ENCODE peak calls at places on chromosomes 11 and 22, in ten cellular contexts. K is progenitor cell of endocrine pancreas; V is GM10248; Q is PC-9; B is MCF 10A; Y is lung; H is kidney; S is GM20000; G is astrocyte; D is CD4-positive, alpha-beta T cell. A is an unnamed sample.

GRCh38 chr11:2092956-2093412 is 46.2 kb downstream of the IGF2 start:
- DNase-seq in K (no peak), V (no peak), Q (peak; percentile 93), B (peak; percentile 99), Y (peak; percentile 82), H (peak; percentile 89), S (no peak), G (peak; percentile 61), D (peak; percentile 54), A (no peak)

GRCh38 chr22:33247758-33248157 is 189.6 kb upstream of the SYN3 start:
- DNase-seq in K (no peak), V (peak; percentile 38), Q (no peak), B (no peak), Y (no peak), H (no peak), S (peak; percentile 52), G (no peak), D (no peak), A (no peak)

GRCh38 chr11:2831826-2832717 is 53.5 kb downstream of the CDKN1C start:
- DNase-seq in K (no peak), V (no peak), Q (no peak), B (no peak), Y (no peak), H (peak; percentile 51), S (no peak), G (no peak), D (no peak), A (no peak)

GRCh38 chr22:19291218-19291579 is 320 bp downstream of the CLTCL1 start:
- DNase-seq in K (peak; percentile 50), V (peak; percentile 36), Q (peak; percentile 20), B (peak; percentile 9), Y (no peak), H (peak; percentile 80), S (peak; percentile 25), G (no peak), D (no peak), A (peak; percentile 51)

GRCh38 chr22:28183078-28183870 is 264.2 kb upstream of the PITPNB start:
- DNase-seq in K (no peak), V (no peak), Q (no peak), B (peak; percentile 14), Y (no peak), H (no peak), S (no peak), G (no peak), D (no peak), A (no peak)

GRCh38 chr11:12005476-12005875 is 3.0 kb downstream of the DKK3 start:
- DNase-seq in K (no peak), V (no peak), Q (no peak), B (peak; percentile 46), Y (no peak), H (no peak), S (no peak), G (peak; percentile 68), D (no peak), A (no peak)

GRCh38 chr11:111512296-111513239 is at the start of gene BTG4:
- DNase-seq in K (peak; percentile 12), V (peak; percentile 28), Q (no peak), B (no peak), Y (no peak), H (peak; percentile 73), S (peak; percentile 51), G (no peak), D (no peak), A (peak; percentile 65)

GRCh38 chr11:102603091-102603490 is 22.0 kb downstream of the MMP20 start:
- DNase-seq in K (no peak), V (no peak), Q (no peak), B (no peak), Y (no peak), H (no peak), S (no peak), G (peak; percentile 86), D (no peak), A (no peak)

GRCh38 chr11:77250881-77251640 is 50.4 kb downstream of the GDPD4 start:
- DNase-seq in K (no peak), V (no peak), Q (no peak), B (peak; percentile 55), Y (no peak), H (no peak), S (no peak), G (peak; percentile 66), D (no peak), A (no peak)

GRCh38 chr11:108220721-108221346 is 1.6 kb downstream of the NPAT start:
- DNase-seq in K (no peak), V (no peak), Q (no peak), B (peak; percentile 18), Y (no peak), H (no peak), S (no peak), G (no peak), D (no peak), A (no peak)

GRCh38 chr11:17476317-17477083 is at the start of gene ABCC8:
- DNase-seq in K (peak; percentile 19), V (no peak), Q (no peak), B (no peak), Y (no peak), H (no peak), S (peak; percentile 33), G (no peak), D (no peak), A (peak; percentile 73)

GRCh38 chr11:94731921-94732601 is 36.1 kb upstream of the AMOTL1 start:
- DNase-seq in K (no peak), V (no peak), Q (no peak), B (peak; percentile 95), Y (no peak), H (no peak), S (no peak), G (peak; percentile 67), D (no peak), A (no peak)

DNA sequence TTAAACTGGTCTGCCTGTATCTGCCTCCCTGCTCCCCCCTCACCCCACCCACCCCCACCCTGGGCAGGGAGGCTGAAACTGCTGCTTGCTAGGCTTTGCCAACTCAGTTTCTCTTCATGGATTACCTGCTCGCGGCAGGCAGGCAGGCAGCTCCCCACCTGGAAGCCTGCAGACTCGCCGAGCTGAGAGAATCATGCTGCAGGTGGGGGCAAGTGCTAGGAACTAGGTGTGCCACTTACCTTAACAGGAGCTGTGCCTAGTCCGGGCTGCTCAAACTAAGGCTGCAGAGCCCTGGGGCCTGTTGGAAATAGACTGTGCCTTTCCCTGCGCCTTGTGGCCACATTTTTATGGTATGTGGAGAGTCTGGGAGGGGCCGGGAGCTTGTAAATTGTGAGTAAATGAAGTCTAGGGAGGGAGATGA is 30.3 kb downstream of the MARK2 start:
- DNase-seq in K (no peak), V (no peak), Q (peak; percentile 53), B (no peak), Y (no peak), H (peak; percentile 56), S (no peak), G (no peak), D (no peak), A (no peak)
- TF ChIP-seq CTCF in K (no peak), V (no peak), Q (no peak), B (no peak), Y (no peak), H (no peak), S (no peak), G (no peak), D (no peak), A (no peak)

GRCh38 chr11:69183613-69184012 is 27.9 kb downstream of the SMIM38 start:
- DNase-seq in K (no peak), V (peak; percentile 78), Q (no peak), B (no peak), Y (no peak), H (no peak), S (peak; percentile 60), G (no peak), D (no peak), A (no peak)

GRCh38 chr11:69190796-69191536 is 35.2 kb downstream of the SMIM38 start:
- DNase-seq in K (no peak), V (no peak), Q (no peak), B (no peak), Y (no peak), H (no peak), S (no peak), G (no peak), D (no peak), A (no peak)

GRCh38 chr11:69189059-69189458 is 33.3 kb downstream of the SMIM38 start:
- DNase-seq in K (no peak), V (no peak), Q (no peak), B (no peak), Y (no peak), H (no peak), S (no peak), G (no peak), D (no peak), A (no peak)

GRCh38 chr11:69187540-69188065 is 31.9 kb downstream of the SMIM38 start:
- DNase-seq in K (no peak), V (no peak), Q (no peak), B (no peak), Y (no peak), H (no peak), S (no peak), G (no peak), D (no peak), A (no peak)

GRCh38 chr11:69186316-69187266 is 30.9 kb downstream of the SMIM38 start:
- DNase-seq in K (no peak), V (no peak), Q (no peak), B (no peak), Y (no peak), H (no peak), S (no peak), G (no peak), D (no peak), A (no peak)
- TF ChIP-seq CTCF in K (no peak), V (no peak), Q (no peak), B (no peak), Y (no peak), H (no peak), S (no peak), G (no peak), D (no peak), A (no peak)

GRCh38 chr11:13367115-13367514 is 89.5 kb downstream of the BMAL1 start:
- DNase-seq in K (no peak), V (no peak), Q (no peak), B (no peak), Y (no peak), H (no peak), S (no peak), G (no peak), D (no peak), A (no peak)
- TF ChIP-seq CTCF in K (no peak), V (no peak), Q (no peak), B (no peak), Y (no peak), H (no peak), S (no peak), G (no peak), D (no peak), A (no peak)

DNA sequence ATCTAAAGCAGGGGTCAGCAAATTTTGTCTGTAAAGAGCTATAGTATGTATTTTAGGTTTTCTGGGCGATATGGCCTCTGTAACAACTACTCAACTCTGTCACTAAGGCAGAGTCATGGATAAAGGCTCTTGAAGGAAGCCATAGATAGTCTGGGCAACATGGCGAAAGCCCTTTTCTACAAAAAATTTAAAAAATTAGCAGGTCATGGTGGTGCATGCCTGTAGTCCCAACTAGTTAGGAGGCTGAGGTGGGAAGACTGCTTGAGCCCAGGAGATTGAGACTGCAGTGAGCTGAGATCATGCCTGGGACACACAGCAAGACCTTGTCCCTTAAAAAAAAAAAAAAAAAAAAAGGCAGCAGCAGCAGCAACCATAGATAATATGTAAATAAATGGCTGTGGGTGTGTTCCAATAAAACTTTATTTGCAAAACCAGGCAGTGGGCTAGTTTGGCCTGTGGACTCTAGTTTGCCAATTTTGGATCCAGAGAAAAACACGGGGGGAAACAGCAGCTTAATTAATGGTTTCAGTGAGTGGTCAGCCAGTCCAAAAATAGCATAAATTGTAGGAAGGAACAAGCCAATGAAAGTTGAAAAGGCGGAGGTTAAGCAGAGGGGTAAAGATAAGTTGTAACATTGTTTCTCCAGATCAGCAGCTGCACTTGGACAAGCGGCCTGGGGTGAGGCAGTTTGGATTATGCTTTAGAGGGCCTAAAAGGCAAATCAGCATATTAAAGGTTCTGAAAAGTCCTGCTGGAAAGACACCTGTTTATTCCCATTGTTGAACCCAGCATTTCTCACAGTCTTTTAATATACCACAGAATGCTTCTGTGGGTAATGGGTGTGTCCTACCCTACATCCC is 62.6 kb downstream of the KIAA1671 start:
- DNase-seq in K (no peak), V (no peak), Q (no peak), B (no peak), Y (no peak), H (no peak), S (no peak), G (no peak), D (no peak), A (no peak)
- TF ChIP-seq CTCF in K (no peak), V (no peak), Q (no peak), B (no peak), Y (no peak), H (no peak), S (no peak), G (no peak), D (no peak), A (no peak)